ENCODE peak calls at places on chromosomes 2 and 18, in six cellular contexts. X is HCT116, F is HepG2, W is GM12878, V is SK-N-SH, T is K562. O is an unnamed sample. For H3K4me1, the result is how much of the 10 kb centered on the place peaks cover.

GRCh38 chr2:36339819-36340218 is 15.8 kb upstream of the CRIM1 start:
- DNase-seq in X (no peak), F (no peak), W (no peak), V (no peak), T (no peak), O (no peak)

GRCh38 chr2:186874713-186875112 is 25.7 kb upstream of the ZSWIM2 start:
- DNase-seq in X (no peak), F (no peak), W (no peak), V (no peak), T (no peak), O (no peak)

GRCh38 chr2:128301501-128301966 is 17.1 kb downstream of the HS6ST1 start:
- DNase-seq in X (no peak), F (no peak), W (no peak), V (no peak), T (no peak), O (no peak)

GRCh38 chr2:172093416-172094318 is 8.4 kb downstream of the DLX1 start:
- DNase-seq in X (no peak), F (no peak), W (no peak), V (peak), T (no peak), O (no peak)

GRCh38 chr2:8059794-8060193 is 622.1 kb upstream of the ID2 start:
- DNase-seq in X (no peak), F (no peak), W (no peak), V (no peak), T (no peak), O (no peak)

GRCh38 chr2:74845991-74846390 is 12.1 kb downstream of the HK2 start:
- DNase-seq in X (no peak), F (no peak), W (no peak), V (no peak), T (no peak), O (no peak)

GRCh38 chr18:79814373-79814772 is 16.6 kb downstream of the KCNG2 start:
- DNase-seq in X (no peak), F (no peak), W (no peak), V (no peak), T (no peak), O (no peak)

GRCh38 chr2:170821631-170822291 is 5.1 kb downstream of the GAD1 start:
- DNase-seq in X (no peak), F (no peak), W (no peak), V (no peak), T (no peak), O (no peak)

GRCh38 chr18:697771-698170 is 14.7 kb downstream of the ENOSF1 start:
- DNase-seq in X (no peak), F (no peak), W (no peak), V (no peak), T (no peak), O (no peak)

GRCh38 chr2:233430091-233430490 is 75.8 kb downstream of the DGKD start:
- DNase-seq in X (no peak), F (no peak), W (no peak), V (no peak), T (no peak), O (no peak)

GRCh38 chr18:12283256-12283655 is 24.8 kb upstream of the TUBB6 start:
- DNase-seq in X (peak), F (peak), W (no peak), V (no peak), T (peak), O (no peak)

GRCh38 chr2:16765356-16765755 is 99.7 kb upstream of the CYRIA start:
- DNase-seq in X (no peak), F (no peak), W (no peak), V (no peak), T (no peak), O (no peak)

GRCh38 chr2:120934891-120935338 is 199.2 kb downstream of the GLI2 start:
- DNase-seq in X (peak), F (peak), W (no peak), V (no peak), T (peak), O (no peak)

GRCh38 chr2:46299365-46300263 is 2.4 kb downstream of the EPAS1 start:
- DNase-seq in X (no peak), F (peak), W (no peak), V (peak), T (peak), O (no peak)

GRCh38 chr2:10501521-10501961 is 53.4 kb upstream of the ODC1 start:
- DNase-seq in X (no peak), F (no peak), W (no peak), V (no peak), T (no peak), O (no peak)

GRCh38 chr18:3499498-3499897 is 49.5 kb downstream of the TGIF1 start:
- DNase-seq in X (no peak), F (no peak), W (no peak), V (peak), T (no peak), O (peak)

GRCh38 chr2:215698566-215698965 is 262.7 kb upstream of the FN1 start:
- DNase-seq in X (no peak), F (no peak), W (no peak), V (no peak), T (no peak), O (no peak)

GRCh38 chr18:44834867-44835469 is 154.3 kb downstream of the SETBP1 start:
- DNase-seq in X (no peak), F (no peak), W (no peak), V (no peak), T (peak), O (no peak)

GRCh38 chr2:181474227-181474626 is 17.0 kb downstream of the ITGA4 start:
- DNase-seq in X (no peak), F (no peak), W (no peak), V (no peak), T (no peak), O (no peak)

GRCh38 chr2:240326246-240326645 is 109.2 kb upstream of the GPC1 start:
- DNase-seq in X (no peak), F (no peak), W (no peak), V (no peak), T (no peak), O (peak)

GRCh38 chr2:240325006-240325653 is 110.3 kb upstream of the GPC1 start:
- DNase-seq in X (no peak), F (no peak), W (no peak), V (no peak), T (no peak), O (no peak)

GRCh38 chr2:240324312-240325005 is 111.0 kb upstream of the GPC1 start:
- DNase-seq in X (no peak), F (no peak), W (no peak), V (peak), T (no peak), O (no peak)

GRCh38 chr2:240326886-240327285 is 108.6 kb upstream of the GPC1 start:
- DNase-seq in X (no peak), F (no peak), W (no peak), V (no peak), T (no peak), O (no peak)

DNA sequence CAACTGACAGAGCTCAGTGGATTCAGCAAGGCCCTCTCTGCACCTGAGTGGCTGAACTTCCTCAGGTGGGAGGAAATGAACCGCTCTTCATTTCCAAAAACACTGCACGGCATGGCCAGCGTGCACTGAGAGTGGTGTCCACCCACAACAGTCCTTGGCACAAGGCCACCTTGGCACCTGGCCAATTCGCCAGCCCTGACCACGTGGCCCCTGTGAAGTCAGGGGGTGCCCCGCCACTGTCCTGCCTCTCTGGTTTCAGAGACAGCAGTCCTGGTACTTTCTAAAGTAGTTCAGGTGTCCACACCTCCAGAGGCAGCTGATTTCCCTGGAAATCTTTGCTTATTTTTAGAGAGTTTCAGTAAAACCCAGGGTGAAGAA is 109.8 kb upstream of the GPC1 start:
- DNase-seq in X (no peak), F (no peak), W (no peak), V (peak), T (no peak), O (no peak)
- TF ChIP-seq YY1 in X (no peak), F (no peak), W (no peak), V (no peak), T (no peak), O (no peak)

GRCh38 chr2:37645363-37645762 is 26.1 kb downstream of the CDC42EP3 start:
- DNase-seq in X (no peak), F (no peak), W (no peak), V (no peak), T (no peak), O (no peak)
- H3K4me1 ChIP-seq in X (under half), F (under half), W (under half), V (half or more), T (under half), O (under half)

GRCh38 chr2:1940660-1941059 is 196.3 kb upstream of the PXDN start:
- DNase-seq in X (no peak), F (no peak), W (no peak), V (peak), T (no peak), O (no peak)
- TF ChIP-seq YY1 in X (no peak), F (no peak), W (no peak), V (no peak), T (no peak), O (no peak)

GRCh38 chr2:219605607-219605954 is 7.9 kb downstream of the STK11IP start:
- DNase-seq in X (no peak), F (no peak), W (no peak), V (no peak), T (no peak), O (no peak)

GRCh38 chr2:219611306-219611705 is 13.6 kb downstream of the STK11IP start:
- DNase-seq in X (no peak), F (no peak), W (no peak), V (no peak), T (no peak), O (no peak)

GRCh38 chr2:219609149-219609750 is 11.6 kb downstream of the STK11IP start:
- DNase-seq in X (no peak), F (no peak), W (no peak), V (no peak), T (no peak), O (no peak)

GRCh38 chr2:219607931-219608330 is 10.3 kb downstream of the STK11IP start:
- DNase-seq in X (no peak), F (no peak), W (no peak), V (no peak), T (no peak), O (no peak)

DNA sequence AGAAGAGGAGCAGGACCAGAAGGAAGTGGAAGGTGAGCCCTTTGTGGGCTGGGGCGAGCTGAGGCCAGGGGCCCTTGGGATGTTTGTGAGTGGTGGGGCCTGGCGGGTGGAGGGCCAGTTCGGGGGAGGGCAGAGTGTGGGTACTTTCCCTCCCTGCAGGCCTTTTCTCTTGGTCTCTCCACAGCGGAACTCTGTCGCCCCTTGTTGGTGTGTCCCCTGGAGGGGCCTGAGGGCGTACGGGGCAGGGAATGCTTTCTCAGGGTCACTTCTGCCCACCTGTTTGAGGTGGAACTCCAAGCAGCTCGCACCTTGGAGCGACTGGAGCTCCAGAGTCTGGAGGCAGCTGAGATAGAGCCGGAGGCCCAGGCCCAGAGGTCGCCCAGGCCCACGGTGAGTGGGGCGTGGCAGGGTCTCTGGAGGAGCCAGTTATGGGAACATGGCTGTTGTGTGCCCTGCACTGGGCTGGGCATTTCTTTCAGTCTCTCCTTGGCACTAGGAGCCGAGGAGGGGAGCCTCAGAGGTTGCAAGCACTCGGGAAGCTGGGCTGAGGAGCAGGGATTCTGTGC is 10.8 kb downstream of the STK11IP start:
- DNase-seq in X (no peak), F (no peak), W (no peak), V (no peak), T (no peak), O (no peak)
- H3K4me1 ChIP-seq in X (under half), F (under half), W (under half), V (under half), T (under half), O (under half)